ENCODE peak calls at places on chromosomes 13 and 19, in eight cellular contexts. One of them, this sample, is unnamed.

GRCh38 chr19:29482855-29483640 is 42.7 kb upstream of the VSTM2B start:
- DNase-seq in NCI-H510A: no peak
- DNase-seq in T-helper 1 cell: no peak
- DNase-seq in activated CD4-positive, alpha-beta T cell treated with anti-CD3 and anti-CD28 coated beads for 1 hour: no peak
- DNase-seq in GM23338: no peak
- DNase-seq in Daoy: no peak
- DNase-seq in HT1080: no peak
- DNase-seq in BJ: no peak
- DNase-seq in this sample: no peak

GRCh38 chr13:23654111-23655110 is 84.2 kb downstream of the TNFRSF19 start:
- DNase-seq in NCI-H510A: no peak
- DNase-seq in activated CD4-positive, alpha-beta T cell treated with anti-CD3 and anti-CD28 coated beads for 1 hour: no peak
- DNase-seq in BJ: no peak
- DNase-seq in T-helper 1 cell: no peak
- DNase-seq in GM23338: no peak
- DNase-seq in HT1080: peak; percentile 47
- DNase-seq in Daoy: peak; percentile 41
- DNase-seq in this sample: no peak

GRCh38 chr13:102779426-102780159 is 6.0 kb upstream of the TEX30 start:
- DNase-seq in BJ: no peak
- DNase-seq in NCI-H510A: no peak
- DNase-seq in HT1080: peak; percentile 26
- DNase-seq in Daoy: no peak
- DNase-seq in GM23338: no peak
- DNase-seq in T-helper 1 cell: no peak
- DNase-seq in activated CD4-positive, alpha-beta T cell treated with anti-CD3 and anti-CD28 coated beads for 1 hour: no peak
- DNase-seq in this sample: no peak

GRCh38 chr13:42027286-42027685 is 21.2 kb upstream of the DGKH start:
- DNase-seq in T-helper 1 cell: no peak
- DNase-seq in Daoy: no peak
- DNase-seq in HT1080: no peak
- DNase-seq in GM23338: no peak
- DNase-seq in BJ: no peak
- DNase-seq in NCI-H510A: no peak
- DNase-seq in activated CD4-positive, alpha-beta T cell treated with anti-CD3 and anti-CD28 coated beads for 1 hour: no peak
- DNase-seq in this sample: no peak

GRCh38 chr13:97539651-97540230 is 105.8 kb downstream of the RAP2A start:
- DNase-seq in activated CD4-positive, alpha-beta T cell treated with anti-CD3 and anti-CD28 coated beads for 1 hour: no peak
- DNase-seq in HT1080: peak; percentile 78
- DNase-seq in Daoy: no peak
- DNase-seq in BJ: no peak
- DNase-seq in NCI-H510A: no peak
- DNase-seq in GM23338: no peak
- DNase-seq in T-helper 1 cell: no peak
- DNase-seq in this sample: no peak

GRCh38 chr13:63190219-63190618 is 1774.6 kb upstream of the PCDH20 start:
- DNase-seq in T-helper 1 cell: no peak
- DNase-seq in Daoy: no peak
- DNase-seq in activated CD4-positive, alpha-beta T cell treated with anti-CD3 and anti-CD28 coated beads for 1 hour: no peak
- DNase-seq in GM23338: no peak
- DNase-seq in NCI-H510A: no peak
- DNase-seq in HT1080: no peak
- DNase-seq in BJ: no peak
- DNase-seq in this sample: no peak

GRCh38 chr13:108830916-108831315 is 201.5 kb downstream of the MYO16 start:
- DNase-seq in NCI-H510A: no peak
- DNase-seq in GM23338: no peak
- DNase-seq in activated CD4-positive, alpha-beta T cell treated with anti-CD3 and anti-CD28 coated beads for 1 hour: no peak
- DNase-seq in HT1080: no peak
- DNase-seq in BJ: no peak
- DNase-seq in Daoy: no peak
- DNase-seq in T-helper 1 cell: no peak
- DNase-seq in this sample: no peak

GRCh38 chr19:7534531-7534980 is 961 bp upstream of the PNPLA6 start:
- DNase-seq in activated CD4-positive, alpha-beta T cell treated with anti-CD3 and anti-CD28 coated beads for 1 hour: no peak
- DNase-seq in BJ: peak; percentile 56
- DNase-seq in Daoy: peak; percentile 72
- DNase-seq in HT1080: peak; percentile 67
- DNase-seq in NCI-H510A: no peak
- DNase-seq in GM23338: peak; percentile 93
- DNase-seq in T-helper 1 cell: peak; percentile 26
- DNase-seq in this sample: no peak

GRCh38 chr13:29429496-29429895 is 166.0 kb downstream of the SLC7A1 start:
- DNase-seq in BJ: peak; percentile 11
- DNase-seq in HT1080: no peak
- DNase-seq in NCI-H510A: no peak
- DNase-seq in activated CD4-positive, alpha-beta T cell treated with anti-CD3 and anti-CD28 coated beads for 1 hour: no peak
- DNase-seq in GM23338: no peak
- DNase-seq in Daoy: no peak
- DNase-seq in T-helper 1 cell: no peak
- DNase-seq in this sample: no peak

GRCh38 chr19:34481861-34482379 is 362 bp downstream of the WTIP start:
- DNase-seq in Daoy: peak; percentile 46
- DNase-seq in GM23338: no peak
- DNase-seq in T-helper 1 cell: no peak
- DNase-seq in activated CD4-positive, alpha-beta T cell treated with anti-CD3 and anti-CD28 coated beads for 1 hour: no peak
- DNase-seq in BJ: no peak
- DNase-seq in HT1080: no peak
- DNase-seq in NCI-H510A: no peak
- DNase-seq in this sample: no peak

GRCh38 chr19:49056101-49056901 is 1.2 kb downstream of the CGB7 start:
- DNase-seq in NCI-H510A: no peak
- DNase-seq in GM23338: peak; percentile 76
- DNase-seq in T-helper 1 cell: peak; percentile 35
- DNase-seq in Daoy: peak; percentile 84
- DNase-seq in BJ: no peak
- DNase-seq in activated CD4-positive, alpha-beta T cell treated with anti-CD3 and anti-CD28 coated beads for 1 hour: peak; percentile 30
- DNase-seq in HT1080: peak; percentile 58
- DNase-seq in this sample: no peak

GRCh38 chr13:53144826-53145225 is 116.2 kb downstream of the OLFM4 start:
- DNase-seq in NCI-H510A: no peak
- DNase-seq in HT1080: no peak
- DNase-seq in T-helper 1 cell: no peak
- DNase-seq in Daoy: no peak
- DNase-seq in GM23338: no peak
- DNase-seq in BJ: no peak
- DNase-seq in activated CD4-positive, alpha-beta T cell treated with anti-CD3 and anti-CD28 coated beads for 1 hour: no peak
- DNase-seq in this sample: no peak

GRCh38 chr19:13053761-13054604 is 48.7 kb downstream of the LYL1 start:
- DNase-seq in activated CD4-positive, alpha-beta T cell treated with anti-CD3 and anti-CD28 coated beads for 1 hour: no peak
- DNase-seq in BJ: peak; percentile 86
- DNase-seq in NCI-H510A: no peak
- DNase-seq in GM23338: peak; percentile 50
- DNase-seq in HT1080: peak; percentile 99
- DNase-seq in Daoy: peak; percentile 96
- DNase-seq in T-helper 1 cell: no peak
- DNase-seq in this sample: no peak

GRCh38 chr13:46104868-46105267 is at the start of gene CPB2:
- DNase-seq in T-helper 1 cell: no peak
- DNase-seq in BJ: no peak
- DNase-seq in GM23338: no peak
- DNase-seq in activated CD4-positive, alpha-beta T cell treated with anti-CD3 and anti-CD28 coated beads for 1 hour: no peak
- DNase-seq in Daoy: no peak
- DNase-seq in NCI-H510A: no peak
- DNase-seq in HT1080: no peak
- DNase-seq in this sample: no peak

GRCh38 chr19:16594131-16594586 is 21.9 kb upstream of the SLC35E1 start:
- DNase-seq in NCI-H510A: no peak
- DNase-seq in T-helper 1 cell: peak; percentile 29
- DNase-seq in BJ: no peak
- DNase-seq in activated CD4-positive, alpha-beta T cell treated with anti-CD3 and anti-CD28 coated beads for 1 hour: no peak
- DNase-seq in Daoy: no peak
- DNase-seq in HT1080: no peak
- DNase-seq in GM23338: no peak
- DNase-seq in this sample: peak; percentile 25

GRCh38 chr13:85412448-85412847 is 386.8 kb downstream of the SLITRK6 start:
- DNase-seq in T-helper 1 cell: no peak
- DNase-seq in activated CD4-positive, alpha-beta T cell treated with anti-CD3 and anti-CD28 coated beads for 1 hour: no peak
- DNase-seq in HT1080: no peak
- DNase-seq in NCI-H510A: no peak
- DNase-seq in Daoy: no peak
- DNase-seq in BJ: no peak
- DNase-seq in GM23338: no peak
- DNase-seq in this sample: no peak

This sample was measured in DMS79.